ENCODE peak calls at places on chromosomes 3 and 15, in four cellular contexts. I, W, M and U are unnamed samples.

GRCh38 chr15:52699457-52699856 is 20.3 kb upstream of the ATOSA start:
- DNase-seq in M (no peak), I (no peak), W (no peak), U (no peak)

GRCh38 chr3:154900777-154901176 is 179.3 kb upstream of the MME start:
- DNase-seq in M (no peak), I (no peak), W (no peak), U (no peak)

GRCh38 chr3:192830279-192831110 is 87.2 kb downstream of the MB21D2 start:
- DNase-seq in W (no peak), I (no peak), M (peak), U (no peak)

GRCh38 chr3:35596611-35597010 is 42.7 kb upstream of the ARPP21 start:
- DNase-seq in M (no peak), I (no peak), W (no peak), U (no peak)

GRCh38 chr3:192636517-192637444 is 90.6 kb downstream of the FGF12 start:
- DNase-seq in M (no peak), I (no peak), W (no peak), U (no peak)

GRCh38 chr15:63899193-63899592 is 65.4 kb upstream of the HERC1 start:
- DNase-seq in M (no peak), W (no peak), I (no peak), U (no peak)

GRCh38 chr15:69093127-69093526 is 67.3 kb upstream of the GLCE start:
- DNase-seq in I (no peak), M (peak), W (no peak), U (no peak)

GRCh38 chr3:57227204-57227929 is at the start of gene APPL1:
- DNase-seq in M (peak), W (peak), I (peak), U (peak)

GRCh38 chr15:80773122-80773551 is 6.0 kb upstream of the CEMIP start:
- DNase-seq in M (no peak), I (no peak), W (no peak), U (no peak)

DNA sequence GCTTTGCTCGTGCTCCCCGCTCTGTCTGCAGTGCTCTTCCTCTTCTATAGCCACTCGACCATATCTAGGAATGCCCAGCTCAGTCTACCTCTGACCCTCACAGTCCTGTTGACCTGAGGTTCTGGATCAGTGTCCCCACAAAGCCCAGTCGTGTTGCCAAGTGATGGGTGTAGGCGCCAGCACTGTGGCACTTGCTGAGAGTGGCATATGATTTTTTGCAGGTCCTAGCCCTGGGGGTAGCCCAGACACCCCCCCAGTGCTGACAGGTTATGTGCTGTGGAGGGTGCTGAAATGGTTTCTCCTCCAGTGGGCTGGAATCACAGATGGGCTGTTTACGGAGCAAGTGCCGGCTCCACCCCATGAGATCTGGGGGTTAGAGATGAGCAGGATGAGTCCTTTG is 32.5 kb downstream of the ACAD9 start:
- DNase-seq in W (no peak), I (no peak), M (no peak), U (no peak)
- TF ChIP-seq NRF1 in W (no peak), I (no peak), M (no peak), U (no peak)

DNA sequence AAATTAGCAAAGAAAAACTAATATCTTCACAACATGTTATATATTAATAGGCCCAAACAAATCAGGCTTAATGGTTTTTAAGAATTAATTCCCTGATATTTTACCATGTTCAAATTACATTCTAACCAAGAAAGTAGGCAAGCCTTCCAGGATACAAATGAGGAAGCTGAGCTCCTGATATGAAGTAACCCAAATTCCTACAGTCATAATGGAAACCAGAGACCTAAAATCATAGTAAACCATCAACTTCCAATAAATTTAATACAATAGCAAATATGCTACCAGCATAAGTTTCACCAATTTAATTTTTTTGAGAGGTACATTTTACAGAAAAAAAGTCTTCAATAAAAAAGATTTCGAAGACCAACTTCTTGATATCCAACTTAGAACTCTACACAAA is 3.8 kb downstream of the DCBLD2 start:
- DNase-seq in W (no peak), M (no peak), I (no peak), U (no peak)
- TF ChIP-seq NRF1 in W (no peak), M (no peak), I (no peak), U (no peak)

GRCh38 chr3:11568503-11569155 is 75.1 kb downstream of the VGLL4 start:
- DNase-seq in I (no peak), M (no peak), W (no peak), U (no peak)
- TF ChIP-seq NRF1 in I (no peak), M (no peak), W (no peak), U (no peak)

GRCh38 chr3:109132801-109133473 is 3.6 kb upstream of the C3orf85 start:
- DNase-seq in M (no peak), W (no peak), I (no peak), U (no peak)
- TF ChIP-seq NRF1 in M (no peak), W (no peak), I (no peak), U (no peak)

GRCh38 chr3:43262194-43262593 is 24.1 kb upstream of the SNRK start:
- DNase-seq in I (no peak), M (no peak), W (no peak), U (no peak)

GRCh38 chr3:43257850-43258249 is 28.5 kb upstream of the SNRK start:
- DNase-seq in I (no peak), W (no peak), M (no peak), U (no peak)

GRCh38 chr3:43260412-43260811 is 25.9 kb upstream of the SNRK start:
- DNase-seq in M (peak), W (no peak), I (peak), U (no peak)

GRCh38 chr3:43256714-43257461 is 29.5 kb upstream of the SNRK start:
- DNase-seq in W (no peak), I (no peak), M (no peak), U (no peak)

GRCh38 chr3:43259626-43260025 is 26.7 kb upstream of the SNRK start:
- DNase-seq in M (no peak), W (no peak), I (no peak), U (no peak)
- TF ChIP-seq NRF1 in M (no peak), W (no peak), I (no peak), U (no peak)

DNA sequence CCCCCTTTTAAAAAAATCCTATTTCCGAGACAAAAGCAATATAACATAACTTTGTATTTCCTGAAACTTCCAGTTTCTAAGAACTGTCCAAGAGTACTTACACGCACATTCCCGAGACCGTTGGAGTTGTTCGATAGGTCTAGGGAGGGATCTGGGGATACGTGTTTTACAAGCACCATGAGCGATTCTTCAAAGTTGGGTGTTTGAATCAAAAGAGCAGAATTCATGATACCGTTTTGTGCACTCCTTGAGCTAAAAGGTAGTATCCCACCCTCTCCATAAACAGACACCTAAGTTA is 704 bp upstream of the EDEM1 start:
- DNase-seq in M (peak), W (no peak), I (peak), U (no peak)
- TF ChIP-seq NRF1 in M (no peak), W (no peak), I (no peak), U (no peak)

DNA sequence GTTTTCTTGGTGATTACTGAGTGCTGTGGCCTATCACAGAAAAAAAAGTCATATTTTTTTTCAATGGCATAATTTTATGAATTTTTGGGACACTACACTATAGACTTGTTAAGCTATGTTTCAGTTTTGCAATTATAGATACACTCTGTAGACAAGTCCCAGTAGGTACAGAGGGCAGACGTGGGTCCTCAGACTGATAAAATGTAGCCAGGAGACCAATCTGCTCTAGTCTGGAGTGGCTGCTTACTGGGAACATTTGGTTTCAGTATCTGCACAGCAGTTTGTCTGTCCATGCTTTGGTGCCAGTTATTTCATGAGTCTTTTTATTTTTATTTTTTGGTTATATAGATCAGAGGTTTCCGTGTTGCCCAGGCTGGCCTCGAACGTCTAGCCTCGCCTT is 313.4 kb upstream of the LRRFIP2 start:
- DNase-seq in M (no peak), W (no peak), I (no peak), U (no peak)
- TF ChIP-seq NRF1 in M (no peak), W (no peak), I (no peak), U (no peak)

DNA sequence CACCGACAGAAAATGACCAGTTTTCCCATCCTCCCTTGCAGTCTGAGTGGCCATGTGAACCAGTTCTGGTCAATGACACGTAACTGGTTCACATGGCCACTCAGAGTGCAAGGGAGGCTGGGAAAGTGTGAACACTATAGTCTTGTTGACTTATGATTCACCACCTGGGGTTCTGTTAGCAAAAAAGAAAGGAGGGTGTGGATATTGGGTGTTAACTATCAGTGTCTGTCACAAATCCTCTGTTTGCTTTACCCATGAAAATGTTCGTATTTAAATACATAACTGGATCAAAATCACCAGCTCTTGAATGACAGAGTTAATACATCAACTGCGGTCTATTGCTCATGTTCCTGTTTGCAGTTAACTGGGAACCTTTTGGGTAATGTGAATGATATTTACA is 92.3 kb downstream of the ADAMTSL3 start:
- DNase-seq in M (no peak), W (no peak), I (no peak), U (no peak)
- TF ChIP-seq NRF1 in M (no peak), W (no peak), I (no peak), U (no peak)